ENCODE peak calls at places on chromosomes 6 and 20, in seven cellular contexts. J is fibroblast of lung, K is tibial nerve, T is cardiac muscle cell, Q is tibial artery, Z is endothelial cell of umbilical vein, G is HepG2. H is an unnamed sample.

GRCh38 chr20:26347396-26347795 is 650.7 kb upstream of the ZNF337 start:
- DNase-seq in J (no peak), Z (no peak), T (no peak), G (no peak), K (no peak), Q (no peak), H (no peak)

GRCh38 chr6:167096991-167097390 is 25.9 kb upstream of the CCR6 start:
- DNase-seq in Q (no peak), K (no peak), Z (no peak), J (no peak), G (no peak), T (no peak), H (no peak)

GRCh38 chr6:72042088-72042487 is 155.7 kb downstream of the RIMS1 start:
- DNase-seq in K (no peak), G (no peak), T (peak), Q (no peak), J (no peak), Z (no peak), H (no peak)

GRCh38 chr6:90227165-90227564 is 69.5 kb downstream of the BACH2 start:
- DNase-seq in Z (no peak), Q (no peak), G (no peak), T (no peak), K (peak), J (no peak), H (no peak)

GRCh38 chr6:35294308-35294945 is 3.2 kb upstream of the DEF6 start:
- DNase-seq in K (no peak), Z (peak), G (peak), T (peak), Q (peak), J (peak), H (no peak)

GRCh38 chr6:21556506-21556905 is 37.0 kb upstream of the SOX4 start:
- DNase-seq in Q (no peak), J (no peak), T (no peak), Z (no peak), G (no peak), K (no peak), H (no peak)

GRCh38 chr6:105324386-105325000 is 78.4 kb downstream of the PREP start:
- DNase-seq in G (no peak), Z (no peak), K (no peak), Q (no peak), J (peak), T (no peak), H (no peak)

GRCh38 chr6:87907521-87907920 is 140.1 kb upstream of the SPACA1 start:
- DNase-seq in G (no peak), K (no peak), J (peak), Z (no peak), T (no peak), Q (no peak), H (no peak)

GRCh38 chr20:31815408-31816188 is 3.6 kb upstream of the MYLK2 start:
- DNase-seq in T (peak), G (no peak), Z (no peak), J (no peak), Q (peak), K (no peak), H (peak)

GRCh38 chr20:8720089-8720488 is 348.8 kb upstream of the PLCB4 start:
- DNase-seq in T (no peak), G (no peak), Q (no peak), Z (no peak), J (no peak), K (no peak), H (no peak)

GRCh38 chr6:165671222-165671715 is 8.2 kb upstream of the PDE10A start:
- DNase-seq in T (no peak), J (no peak), K (no peak), Z (no peak), G (no peak), Q (no peak), H (no peak)

GRCh38 chr20:39876974-39877615 is 811.9 kb downstream of the MAFB start:
- DNase-seq in J (peak), G (no peak), Z (no peak), T (no peak), Q (no peak), K (no peak), H (no peak)

GRCh38 chr20:32050851-32051556 is 1.0 kb upstream of the HCK start:
- DNase-seq in J (no peak), K (no peak), Z (no peak), Q (peak), T (no peak), G (no peak), H (no peak)

GRCh38 chr20:50913976-50914375 is 17.3 kb downstream of the ADNP start:
- DNase-seq in Z (peak), G (no peak), J (peak), T (no peak), Q (no peak), K (no peak), H (no peak)

GRCh38 chr20:22232923-22233322 is 351.4 kb downstream of the FOXA2 start:
- DNase-seq in Z (no peak), Q (no peak), J (no peak), T (no peak), G (no peak), K (no peak), H (no peak)

GRCh38 chr6:143575440-143575839 is 63.9 kb upstream of the FUCA2 start:
- DNase-seq in J (peak), K (no peak), Q (peak), T (peak), G (peak), Z (peak), H (no peak)

GRCh38 chr6:82906951-82907350 is 158.7 kb downstream of the UBE3D start:
- DNase-seq in T (no peak), Q (no peak), K (no peak), J (peak), Z (peak), G (no peak), H (no peak)

GRCh38 chr20:13953227-13953626 is 37.2 kb downstream of the SEL1L2 start:
- DNase-seq in G (peak), K (no peak), T (no peak), Q (no peak), J (no peak), Z (no peak), H (no peak)

GRCh38 chr20:44970243-44970757 is 4.0 kb downstream of the STK4 start:
- DNase-seq in Q (no peak), T (no peak), J (peak), K (no peak), Z (peak), G (no peak), H (no peak)

GRCh38 chr6:166751051-166751595 is 124.1 kb upstream of the RPS6KA2 start:
- DNase-seq in T (peak), Q (no peak), J (peak), K (no peak), G (no peak), Z (no peak), H (no peak)

GRCh38 chr6:126064257-126064993 is 78.1 kb downstream of the TRMT11 start:
- DNase-seq in Z (peak), T (no peak), J (peak), Q (no peak), K (no peak), G (no peak), H (no peak)

GRCh38 chr20:53270792-53271375 is 298.7 kb downstream of the TSHZ2 start:
- DNase-seq in Q (no peak), J (no peak), G (no peak), K (no peak), Z (no peak), T (no peak), H (no peak)

GRCh38 chr6:89749918-89750317 is 69.7 kb downstream of the MDN1 start:
- DNase-seq in J (peak), G (no peak), Q (no peak), K (no peak), Z (no peak), T (no peak), H (no peak)

GRCh38 chr6:100260584-100260983 is 204.1 kb downstream of the SIM1 start:
- DNase-seq in T (no peak), K (no peak), Q (no peak), Z (no peak), J (peak), G (no peak), H (no peak)

GRCh38 chr6:80608881-80609280 is 502.4 kb downstream of the BCKDHB start:
- DNase-seq in J (peak), Z (no peak), G (no peak), Q (no peak), T (no peak), K (no peak), H (no peak)

GRCh38 chr6:148405893-148406292 is 63.3 kb downstream of the SASH1 start:
- DNase-seq in Q (no peak), G (no peak), K (no peak), T (no peak), J (no peak), Z (no peak), H (no peak)

GRCh38 chr20:59027746-59028320 is 4.3 kb downstream of the ATP5F1E start:
- DNase-seq in T (no peak), Z (no peak), J (peak), Q (no peak), G (no peak), K (no peak), H (no peak)

GRCh38 chr6:998551-998950 is 305.6 kb upstream of the EXOC2 start:
- DNase-seq in K (no peak), Q (no peak), Z (no peak), G (no peak), J (no peak), T (no peak), H (no peak)

GRCh38 chr6:88965691-88966090 is 2.3 kb upstream of the RNGTT start:
- DNase-seq in J (no peak), Q (no peak), Z (no peak), K (no peak), G (no peak), T (no peak), H (no peak)

GRCh38 chr6:161924516-161925116 is 650.8 kb upstream of the AGPAT4 start:
- DNase-seq in J (peak), Q (no peak), G (no peak), K (no peak), Z (no peak), T (no peak), H (no peak)

GRCh38 chr6:44782198-44782597 is 394.7 kb downstream of the CDC5L start:
- DNase-seq in G (no peak), Q (no peak), J (no peak), Z (no peak), T (no peak), K (no peak), H (no peak)

GRCh38 chr20:5974531-5974930 is 24.1 kb downstream of the MCM8 start:
- DNase-seq in Z (no peak), J (no peak), T (no peak), K (no peak), Q (no peak), G (no peak), H (no peak)

GRCh38 chr20:57910716-57911115 is 200.9 kb upstream of the PMEPA1 start:
- DNase-seq in G (no peak), T (no peak), J (no peak), Q (no peak), Z (no peak), K (no peak), H (no peak)

GRCh38 chr6:125765944-125766343 is 16.5 kb downstream of the HEY2 start:
- DNase-seq in Q (no peak), Z (no peak), J (no peak), T (no peak), G (no peak), K (no peak), H (no peak)

GRCh38 chr20:50274570-50275430 is 84.2 kb downstream of the CEBPB start:
- DNase-seq in Q (peak), J (no peak), K (no peak), Z (no peak), G (peak), T (no peak), H (no peak)

DNA sequence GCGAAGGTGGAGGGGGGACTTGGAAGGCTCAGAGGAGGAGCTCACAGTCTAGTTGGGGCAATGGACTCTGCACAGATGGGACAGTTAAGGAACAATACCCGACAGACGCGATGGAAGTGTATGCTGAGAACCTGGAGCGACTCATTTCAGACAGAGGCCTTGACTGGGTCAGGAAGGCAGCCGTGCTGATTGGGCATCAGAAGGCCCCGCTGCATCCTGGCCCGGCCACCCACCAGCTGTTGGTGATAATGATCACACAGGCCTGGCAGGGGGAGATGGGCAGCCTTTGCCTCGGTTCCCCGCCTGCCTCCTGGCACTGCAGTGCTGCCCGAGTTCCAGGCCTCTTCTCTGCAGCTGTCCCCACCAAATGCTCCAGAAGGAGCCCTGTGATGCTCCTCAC is 62.4 kb downstream of the MDGA1 start:
- DNase-seq in Z (no peak), K (no peak), T (no peak), J (no peak), Q (no peak), G (no peak), H (no peak)
- H3K4me3 ChIP-seq in Z (no peak), K (no peak), T (no peak), J (no peak), Q (no peak), G (no peak), H (no peak)

DNA sequence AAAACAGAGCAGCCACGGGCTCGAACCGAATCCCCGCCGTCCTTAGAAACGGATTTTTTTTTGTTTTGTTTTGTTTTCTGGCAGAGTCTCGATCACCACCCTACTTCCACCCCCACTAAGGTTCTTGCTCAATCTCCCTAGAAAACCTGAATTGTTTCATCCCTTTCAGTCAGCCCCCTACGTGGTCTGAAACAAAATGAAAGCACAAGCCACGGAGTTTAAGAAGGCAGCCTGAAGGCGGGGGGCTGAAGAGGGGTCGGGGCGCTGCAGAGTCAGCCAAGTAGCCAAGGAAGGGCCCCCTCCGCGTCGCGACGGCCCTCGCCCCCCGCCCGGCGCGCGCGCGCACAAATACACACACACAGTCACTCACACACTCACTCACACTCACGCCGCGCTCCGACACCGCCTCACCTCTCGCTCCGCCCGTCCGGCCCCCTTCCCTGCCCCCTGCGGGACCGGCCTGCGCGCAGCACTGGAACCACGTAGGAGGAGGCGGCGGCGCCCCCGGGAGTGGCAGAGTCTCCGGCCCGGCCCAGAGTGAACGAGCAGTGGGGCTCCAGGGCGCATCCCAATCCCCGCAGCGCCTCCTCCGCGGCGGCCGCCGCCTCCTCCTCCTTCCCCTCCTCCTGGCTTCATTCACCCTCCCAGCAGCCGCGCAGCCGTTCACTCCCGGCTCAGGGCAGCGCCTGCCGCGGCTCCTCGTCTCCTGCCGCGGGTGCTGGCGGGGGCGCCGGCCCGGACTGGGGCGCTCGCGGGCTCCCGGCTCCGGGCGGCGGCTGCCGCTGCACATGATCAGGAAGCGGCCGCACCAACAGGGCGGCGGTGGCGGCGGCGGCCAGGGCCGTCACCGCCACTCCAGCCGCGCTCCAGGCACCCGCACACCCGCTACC is 1.4 kb downstream of the ATXN1 start:
- DNase-seq in T (peak), Z (peak), G (peak), Q (peak), K (peak), J (peak), H (peak)
- TF ChIP-seq CTCF in T (peak), Z (no peak), G (peak), Q (no peak), K (no peak), J (no peak), H (no peak)

GRCh38 chr6:135274561-135275293 is 93.6 kb downstream of the MYB start:
- DNase-seq in G (no peak), T (no peak), K (no peak), Z (no peak), Q (no peak), J (peak), H (no peak)

GRCh38 chr6:135268740-135269139 is 87.6 kb downstream of the MYB start:
- DNase-seq in K (no peak), Q (no peak), Z (no peak), G (no peak), T (no peak), J (no peak), H (no peak)

GRCh38 chr6:135270676-135271536 is 89.8 kb downstream of the MYB start:
- DNase-seq in K (no peak), J (no peak), Q (no peak), G (no peak), Z (peak), T (no peak), H (no peak)

GRCh38 chr6:135269399-135270005 is 88.4 kb downstream of the MYB start:
- DNase-seq in Z (no peak), J (no peak), K (no peak), G (no peak), Q (no peak), T (peak), H (no peak)

DNA sequence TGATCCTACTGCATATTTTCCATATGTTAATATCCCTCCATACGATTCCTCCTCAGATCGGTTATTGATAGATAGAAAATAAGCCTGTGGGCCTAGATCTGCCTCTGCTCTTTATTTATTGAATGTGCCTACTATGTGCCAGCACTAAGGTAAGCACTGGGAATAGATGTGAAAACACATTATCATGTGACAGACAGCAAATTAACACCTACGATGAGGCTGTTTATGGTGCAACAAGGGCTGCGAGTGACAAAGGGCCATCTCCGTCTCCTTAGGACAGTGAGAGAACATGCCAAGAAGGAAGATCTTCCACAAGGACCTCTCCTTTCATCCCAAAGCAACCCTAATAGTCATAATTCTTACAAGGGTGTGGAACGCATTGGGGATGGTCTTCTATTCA is 90.5 kb downstream of the MYB start:
- DNase-seq in K (no peak), T (no peak), Z (no peak), Q (no peak), J (no peak), G (no peak), H (no peak)
- H3K27ac ChIP-seq in K (no peak), T (no peak), Z (no peak), Q (no peak), J (no peak), G (no peak), H (no peak)

DNA sequence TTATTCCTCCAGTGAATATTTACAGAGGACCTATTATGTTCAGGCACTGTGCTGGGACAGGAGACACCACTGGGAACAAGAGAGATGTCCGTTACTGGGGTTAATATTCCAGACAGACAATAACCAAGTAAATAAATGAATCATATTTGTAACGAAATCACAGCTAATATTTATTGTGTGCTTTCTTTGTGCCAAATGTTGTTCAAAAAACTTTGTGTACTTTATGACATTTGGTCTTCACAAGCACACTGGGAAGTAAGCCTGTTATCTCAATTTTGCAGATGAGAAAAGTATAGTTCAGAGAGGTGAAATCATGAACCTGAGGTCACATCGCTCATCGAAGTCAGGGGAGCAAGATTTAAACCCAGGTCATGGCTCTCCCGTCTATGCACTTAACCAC is 36.5 kb upstream of the PREX1 start:
- DNase-seq in G (no peak), Q (no peak), T (no peak), K (no peak), Z (no peak), J (no peak), H (no peak)
- H3K4me3 ChIP-seq in G (no peak), Q (no peak), T (no peak), K (no peak), Z (no peak), J (no peak), H (no peak)

DNA sequence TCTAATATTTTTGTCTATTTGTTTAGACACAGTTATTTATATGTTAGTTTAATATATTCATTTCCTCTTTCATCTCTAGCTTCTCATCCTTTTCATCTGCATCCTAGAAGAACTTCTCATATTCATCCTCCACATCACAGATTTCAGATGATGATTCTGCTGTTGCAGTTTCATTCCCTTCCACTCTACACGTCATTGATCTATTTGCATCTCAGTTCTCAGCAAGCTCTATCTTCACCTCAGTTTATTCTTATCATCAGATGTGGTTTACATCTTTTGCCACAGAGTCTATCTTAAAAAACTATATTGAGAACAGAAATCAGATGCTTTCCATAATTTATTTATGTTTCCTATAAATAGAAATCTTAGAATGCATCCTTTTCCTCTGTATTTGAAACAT is 13.3 kb downstream of the SLC2A12 start:
- DNase-seq in T (no peak), Q (no peak), J (no peak), G (no peak), K (no peak), Z (no peak), H (no peak)
- TF ChIP-seq CTCF in T (no peak), Q (no peak), J (no peak), G (no peak), K (no peak), Z (no peak), H (no peak)

GRCh38 chr6:6686748-6687601 is 98.5 kb downstream of the LY86 start:
- DNase-seq in J (peak), G (peak), Q (peak), Z (peak), T (peak), K (peak), H (no peak)
- H3K27ac ChIP-seq in J (no peak), G (peak), Q (no peak), Z (peak), T (peak), K (peak), H (no peak)

GRCh38 chr20:37328149-37328945 is 17.6 kb upstream of the SRC start:
- DNase-seq in J (no peak), K (no peak), Q (peak), T (no peak), G (no peak), Z (no peak), H (no peak)
- H3K4me3 ChIP-seq in J (no peak), K (no peak), Q (no peak), T (no peak), G (no peak), Z (no peak), H (no peak)